ENCODE peak calls at places on chromosome 3, in five cellular contexts. One of them, this sample, is unnamed.

GRCh38 chr3:130345487-130346079 is at the start of gene COL6A5:
- DNase-seq in KG1: no peak
- DNase-seq in stomach: no peak
- DNase-seq in effector CD4-positive, alpha-beta T cell: no peak
- DNase-seq in NCI-H2171: no peak
- DNase-seq in this sample: no peak

GRCh38 chr3:12990306-12990705 is 82.9 kb downstream of the IQSEC1 start:
- DNase-seq in KG1: no peak
- DNase-seq in stomach: no peak
- DNase-seq in effector CD4-positive, alpha-beta T cell: no peak
- DNase-seq in NCI-H2171: no peak
- DNase-seq in this sample: no peak

GRCh38 chr3:156498307-156498706 is 56.6 kb downstream of the SSR3 start:
- DNase-seq in KG1: no peak
- DNase-seq in stomach: no peak
- DNase-seq in effector CD4-positive, alpha-beta T cell: no peak
- DNase-seq in NCI-H2171: no peak
- DNase-seq in this sample: no peak

GRCh38 chr3:26099692-26100091 is 309.8 kb downstream of the OXSM start:
- DNase-seq in KG1: no peak
- DNase-seq in stomach: no peak
- DNase-seq in effector CD4-positive, alpha-beta T cell: no peak
- DNase-seq in NCI-H2171: no peak
- DNase-seq in this sample: no peak

GRCh38 chr3:150875548-150875947 is 29.7 kb downstream of the MINDY4B start:
- DNase-seq in KG1: no peak
- DNase-seq in stomach: no peak
- DNase-seq in effector CD4-positive, alpha-beta T cell: no peak
- DNase-seq in NCI-H2171: no peak
- DNase-seq in this sample: no peak

GRCh38 chr3:55164876-55165275 is 237.0 kb upstream of the LRTM1 start:
- DNase-seq in KG1: no peak
- DNase-seq in stomach: no peak
- DNase-seq in effector CD4-positive, alpha-beta T cell: no peak
- DNase-seq in NCI-H2171: no peak
- DNase-seq in this sample: no peak

GRCh38 chr3:8724108-8724752 is 9.4 kb upstream of the CAV3 start:
- DNase-seq in KG1: no peak
- DNase-seq in stomach: no peak
- DNase-seq in effector CD4-positive, alpha-beta T cell: no peak
- DNase-seq in NCI-H2171: no peak
- DNase-seq in this sample: no peak

GRCh38 chr3:10173095-10173925 is 8.6 kb downstream of the IRAK2 start:
- DNase-seq in KG1: no peak
- DNase-seq in stomach: no peak
- DNase-seq in effector CD4-positive, alpha-beta T cell: no peak
- DNase-seq in NCI-H2171: no peak
- DNase-seq in this sample: no peak

GRCh38 chr3:46930176-46930944 is 46.2 kb downstream of the CCDC12 start:
- DNase-seq in KG1: no peak
- DNase-seq in stomach: peak
- DNase-seq in effector CD4-positive, alpha-beta T cell: no peak
- DNase-seq in NCI-H2171: no peak
- DNase-seq in this sample: no peak

GRCh38 chr3:15899438-15899837 is 101.7 kb upstream of the ANKRD28 start:
- DNase-seq in KG1: no peak
- DNase-seq in stomach: no peak
- DNase-seq in effector CD4-positive, alpha-beta T cell: no peak
- DNase-seq in NCI-H2171: no peak
- DNase-seq in this sample: no peak

GRCh38 chr3:34780973-34781372 is 858.4 kb upstream of the ARPP21 start:
- DNase-seq in KG1: no peak
- DNase-seq in stomach: no peak
- DNase-seq in effector CD4-positive, alpha-beta T cell: no peak
- DNase-seq in NCI-H2171: no peak
- DNase-seq in this sample: no peak

GRCh38 chr3:124297062-124297980 is 305.4 kb upstream of the ROPN1 start:
- DNase-seq in KG1: no peak
- DNase-seq in stomach: no peak
- DNase-seq in effector CD4-positive, alpha-beta T cell: no peak
- DNase-seq in NCI-H2171: no peak
- DNase-seq in this sample: no peak

GRCh38 chr3:14143826-14144225 is 19.0 kb downstream of the TMEM43 start:
- DNase-seq in KG1: no peak
- DNase-seq in stomach: no peak
- DNase-seq in effector CD4-positive, alpha-beta T cell: no peak
- DNase-seq in NCI-H2171: no peak
- DNase-seq in this sample: peak

This sample was measured in left lobe of liver.